ENCODE peak calls at places on chromosome 15, in six cellular contexts. U is T-helper 2 cell, M is cardiac muscle cell, Z is tibial artery, W is left cardiac atrium, V is A549. P is an unnamed sample.

GRCh38 chr15:24772709-24773373 is 97.3 kb downstream of the NPAP1 start:
- DNase-seq in U (peak), M (no peak), Z (peak), W (peak), V (no peak), P (peak)

GRCh38 chr15:96858693-96859092 is 528.2 kb downstream of the NR2F2 start:
- DNase-seq in U (no peak), M (no peak), Z (no peak), W (no peak), V (no peak), P (no peak)

GRCh38 chr15:32851619-32852416 is 134.0 kb downstream of the GREM1 start:
- DNase-seq in U (no peak), M (no peak), Z (no peak), W (no peak), V (peak), P (no peak)

GRCh38 chr15:28918141-28918983 is 32.6 kb downstream of the APBA2 start:
- DNase-seq in U (no peak), M (peak), Z (peak), W (no peak), V (peak), P (no peak)

GRCh38 chr15:22253676-22254408 is 173.5 kb downstream of the OR4M2 start:
- DNase-seq in U (no peak), M (no peak), Z (no peak), W (no peak), V (no peak), P (no peak)

GRCh38 chr15:28901587-28901980 is 15.8 kb downstream of the APBA2 start:
- DNase-seq in U (no peak), M (no peak), Z (peak), W (no peak), V (no peak), P (no peak)

GRCh38 chr15:57640935-57641682 is 49.4 kb downstream of the MYZAP start:
- DNase-seq in U (no peak), M (peak), Z (no peak), W (no peak), V (peak), P (no peak)

GRCh38 chr15:52256366-52256765 is 39.2 kb downstream of the MYO5C start:
- DNase-seq in U (peak), M (peak), Z (peak), W (peak), V (peak), P (peak)

GRCh38 chr15:26260517-26261133 is 397.5 kb upstream of the ATP10A start:
- DNase-seq in U (no peak), M (peak), Z (no peak), W (no peak), V (peak), P (no peak)

GRCh38 chr15:63135804-63136203 is 14.1 kb downstream of the LACTB start:
- DNase-seq in U (no peak), M (no peak), Z (no peak), W (no peak), V (peak), P (no peak)